ENCODE peak calls at places on chromosomes 1 and 21, in four cellular contexts. W is heart right ventricle, S is MCF 10A, F is left ventricle myocardium inferior. T is an unnamed sample.
A peak's percentile ranks its signal among the peaks of the same experiment; 100 is the strongest.

GRCh38 chr1:4976859-4977440 is 322.5 kb downstream of the AJAP1 start:
- DNase-seq in F (no peak), S (no peak), W (no peak), T (no peak)

GRCh38 chr21:44418108-44418875 is 37.0 kb upstream of the LRRC3 start:
- DNase-seq in W (no peak), S (no peak), F (peak; percentile 2), T (no peak)

GRCh38 chr1:197675475-197676324 is 99.6 kb downstream of the DENND1B start:
- DNase-seq in S (peak; percentile 71), W (no peak), F (no peak), T (peak; percentile 42)

GRCh38 chr1:107842241-107842640 is 122.7 kb downstream of the VAV3 start:
- DNase-seq in W (no peak), F (no peak), S (peak; percentile 49), T (no peak)

GRCh38 chr1:5599541-5599940 is 392.7 kb downstream of the NPHP4 start:
- DNase-seq in W (no peak), F (no peak), S (no peak), T (no peak)

GRCh38 chr1:228148196-228148861 is 1.4 kb upstream of the GJC2 start:
- DNase-seq in S (peak; percentile 43), W (peak; percentile 19), F (no peak), T (no peak)

GRCh38 chr1:167541610-167542009 is 12.0 kb downstream of the CREG1 start:
- DNase-seq in S (peak; percentile 90), F (no peak), W (no peak), T (no peak)

GRCh38 chr1:234331511-234331910 is 41.7 kb upstream of the COA6 start:
- DNase-seq in W (no peak), F (no peak), S (peak; percentile 91), T (no peak)

GRCh38 chr1:155379180-155379876 is 58.6 kb downstream of the RUSC1 start:
- DNase-seq in S (peak; percentile 27), F (no peak), W (no peak), T (no peak)

GRCh38 chr21:43808367-43808766 is 19.0 kb downstream of the RRP1 start:
- DNase-seq in S (no peak), W (no peak), F (no peak), T (no peak)

GRCh38 chr1:171127481-171127880 is 36.8 kb downstream of the FMO3 start:
- DNase-seq in S (peak; percentile 64), W (no peak), F (no peak), T (no peak)

GRCh38 chr21:42162831-42163510 is 56.0 kb upstream of the ABCG1 start:
- DNase-seq in F (no peak), W (no peak), S (no peak), T (no peak)

GRCh38 chr1:169060906-169061683 is 45.4 kb upstream of the ATP1B1 start:
- DNase-seq in F (no peak), W (no peak), S (no peak), T (no peak)

GRCh38 chr1:159598196-159598595 is 10.6 kb downstream of the APCS start:
- DNase-seq in W (no peak), S (peak; percentile 91), F (no peak), T (no peak)

GRCh38 chr1:150791587-150791986 is 16.5 kb downstream of the CTSK start:
- DNase-seq in F (no peak), S (no peak), W (no peak), T (no peak)

GRCh38 chr1:230371923-230372703 is 54.0 kb downstream of the PGBD5 start:
- DNase-seq in S (no peak), W (no peak), F (no peak), T (no peak)

GRCh38 chr1:234756857-234757256 is 146.9 kb upstream of the IRF2BP2 start:
- DNase-seq in F (no peak), W (no peak), S (no peak), T (no peak)

GRCh38 chr1:81477704-81478103 is 323.0 kb upstream of the ADGRL2 start:
- DNase-seq in W (no peak), S (no peak), F (no peak), T (no peak)

GRCh38 chr1:77978293-77978968 is 441 bp downstream of the FUBP1 start:
- DNase-seq in S (peak; percentile 96), F (no peak), W (no peak), T (peak; percentile 59)

GRCh38 chr1:223711173-223711572 is 1.2 kb upstream of the CAPN2 start:
- DNase-seq in W (no peak), S (peak; percentile 65), F (no peak), T (no peak)

GRCh38 chr1:239630767-239631166 is 244.4 kb downstream of the CHRM3 start:
- DNase-seq in W (no peak), F (no peak), S (no peak), T (no peak)

GRCh38 chr1:14778882-14779594 is 180.6 kb downstream of the KAZN start:
- DNase-seq in F (no peak), S (peak; percentile 58), W (peak; percentile 25), T (peak; percentile 77)

GRCh38 chr1:168135982-168136708 is 585 bp downstream of the GPR161 start:
- DNase-seq in S (peak; percentile 53), W (peak; percentile 31), F (no peak), T (peak; percentile 64)

GRCh38 chr1:204171751-204172178 is 5.6 kb upstream of the REN start:
- DNase-seq in F (no peak), S (peak; percentile 89), W (no peak), T (no peak)

GRCh38 chr1:204443871-204444581 is 32.4 kb upstream of the PPP1R15B start:
- DNase-seq in W (no peak), S (peak; percentile 92), F (no peak), T (no peak)

GRCh38 chr1:55718758-55719671 is 503.9 kb upstream of the USP24 start:
- DNase-seq in W (peak; percentile 11), F (peak; percentile 20), S (peak; percentile 96), T (no peak)

GRCh38 chr1:64550505-64550904 is 80.6 kb downstream of the CACHD1 start:
- DNase-seq in F (no peak), S (no peak), W (no peak), T (no peak)

GRCh38 chr1:94926365-94926914 is 470 bp downstream of the CNN3 start:
- DNase-seq in S (peak; percentile 39), W (peak; percentile 75), F (peak; percentile 64), T (peak; percentile 84)

GRCh38 chr21:41956926-41957729 is 3.3 kb upstream of the C2CD2 start:
- DNase-seq in S (peak; percentile 69), F (no peak), W (no peak), T (no peak)

GRCh38 chr1:22039594-22040347 is 12.7 kb upstream of the CDC42 start:
- DNase-seq in S (peak; percentile 55), W (peak; percentile 63), F (peak; percentile 69), T (no peak)

DNA sequence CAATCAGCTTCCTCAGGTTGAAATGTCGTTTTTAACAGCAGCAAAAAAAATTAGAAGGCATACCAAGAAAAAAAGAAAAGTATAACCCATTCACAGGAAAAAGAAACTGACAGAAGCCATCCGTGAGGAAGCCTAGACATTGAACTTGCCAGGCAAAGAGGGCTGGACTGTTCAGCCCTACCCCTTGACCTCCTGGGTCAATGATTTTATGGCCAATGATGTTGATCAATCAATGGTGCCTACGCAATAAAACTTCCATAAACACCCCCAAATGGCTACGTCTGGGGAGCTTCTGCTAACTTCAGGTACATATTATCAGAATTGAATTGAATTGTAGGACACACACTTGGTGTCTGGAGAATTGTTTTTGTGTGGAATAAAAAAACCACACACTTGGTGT is 4.8 kb upstream of the PSEN2 start:
- DNase-seq in F (no peak), W (no peak), S (no peak), T (no peak)
- TF ChIP-seq CTCF in F (no peak), W (no peak), S (no peak), T (no peak)

GRCh38 chr1:184242507-184242943 is 144.3 kb upstream of the C1orf21 start:
- DNase-seq in S (peak; percentile 40), F (no peak), W (no peak), T (no peak)
- TF ChIP-seq CTCF in S (no peak), F (peak; percentile 54), W (peak; percentile 24), T (no peak)

DNA sequence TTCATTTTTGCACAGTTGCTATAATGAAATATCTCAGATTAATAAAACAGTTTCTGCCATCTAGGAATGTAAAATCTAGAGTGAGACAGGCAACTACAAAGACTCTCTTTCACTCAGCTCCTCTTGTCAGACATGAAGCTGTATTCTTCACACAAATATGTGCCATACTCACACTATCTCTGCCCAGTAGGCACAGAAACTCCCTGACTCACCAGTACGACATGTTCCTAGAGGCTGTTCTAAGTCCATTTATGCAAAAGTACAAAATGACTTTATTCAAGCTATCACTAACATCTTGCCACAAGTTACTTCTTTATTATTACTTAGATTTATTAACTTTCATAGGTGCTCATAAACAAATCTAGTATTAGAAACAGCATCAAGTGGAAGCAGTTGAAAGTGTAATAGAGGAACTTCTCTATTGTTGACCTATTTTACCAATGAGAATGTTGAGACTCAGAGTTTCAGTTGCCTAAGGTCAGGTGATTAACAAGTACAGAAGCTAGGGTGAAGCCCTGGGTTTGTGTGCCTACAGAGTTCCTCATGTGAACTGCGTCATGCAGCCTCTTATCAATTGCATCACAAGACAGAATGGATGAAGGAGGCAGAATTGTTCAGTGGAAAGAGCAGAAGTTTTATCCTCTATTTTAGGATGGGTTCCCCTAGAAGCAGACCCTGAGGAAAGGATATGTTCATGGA is 98.9 kb downstream of the RGS2 start:
- DNase-seq in F (no peak), S (peak; percentile 81), W (no peak), T (no peak)
- TF ChIP-seq CTCF in F (no peak), S (no peak), W (no peak), T (no peak)

DNA sequence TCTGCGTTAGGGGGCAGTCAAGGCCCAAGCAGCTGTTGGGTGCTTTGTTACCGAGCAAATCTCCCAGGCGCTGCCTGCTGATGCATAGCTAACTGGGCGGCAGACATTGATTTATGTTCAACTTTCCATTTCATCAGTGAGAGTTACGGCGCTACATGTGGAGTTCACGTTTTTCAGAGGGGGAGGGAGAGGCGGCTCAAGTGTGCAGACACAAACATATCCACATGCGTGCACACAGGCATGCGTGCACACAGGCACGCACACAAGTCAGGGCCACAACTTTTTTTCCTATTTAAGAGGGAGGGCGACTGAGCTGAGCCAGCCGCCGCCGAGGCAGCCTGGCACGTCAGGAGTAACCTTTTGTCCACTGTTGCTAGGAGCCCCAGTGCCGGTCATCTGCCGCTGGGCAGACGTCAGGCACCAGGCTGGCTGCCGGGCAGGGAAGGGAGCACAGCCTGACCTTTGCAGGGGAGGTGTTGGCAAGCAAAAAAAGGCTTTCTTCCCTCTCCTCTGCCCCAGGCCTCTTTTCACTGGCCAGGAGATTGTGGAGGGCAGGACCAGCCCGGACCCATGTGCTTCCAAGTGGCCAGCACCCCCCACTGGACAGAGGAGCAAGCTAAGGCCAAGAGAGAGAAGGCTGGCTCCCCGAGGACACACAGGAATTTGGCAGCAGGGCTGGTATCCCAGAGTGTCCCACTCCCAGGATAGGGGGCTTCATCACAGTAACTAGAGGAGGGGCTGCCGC is 73.3 kb downstream of the MRPL37 start:
- DNase-seq in F (peak; percentile 60), S (no peak), W (peak; percentile 71), T (peak; percentile 77)
- TF ChIP-seq CTCF in F (peak; percentile 45), S (no peak), W (no peak), T (peak; percentile 32)

T was measured in glutamatergic neuron.